ENCODE peak calls at places on chromosomes 6 and 20, in five cellular contexts. I is Calu3, F is MCF 10A, W is tibial artery, X is lung. L is an unnamed sample.

GRCh38 chr6:162965366-162965765 is 237.6 kb downstream of the PACRG start:
- DNase-seq in I (no peak), W (no peak), X (no peak), F (no peak), L (no peak)

GRCh38 chr20:59063358-59064213 is 21.0 kb upstream of the PRELID3B start:
- DNase-seq in X (no peak), I (peak; percentile 36), W (no peak), F (peak; percentile 85), L (no peak)

GRCh38 chr20:6058684-6059295 is 4.9 kb upstream of the LRRN4 start:
- DNase-seq in I (no peak), X (peak; percentile 66), W (no peak), F (no peak), L (no peak)

GRCh38 chr6:125086716-125087115 is 66.9 kb upstream of the TPD52L1 start:
- DNase-seq in X (no peak), I (no peak), W (no peak), F (no peak), L (no peak)

GRCh38 chr6:67606905-67607828 is 1027.9 kb upstream of the ADGRB3 start:
- DNase-seq in W (no peak), F (peak; percentile 55), X (no peak), I (no peak), L (no peak)

GRCh38 chr6:133705071-133705470 is 183.8 kb upstream of the TCF21 start:
- DNase-seq in X (no peak), I (no peak), W (no peak), F (peak; percentile 65), L (no peak)

GRCh38 chr6:170282512-170283158 is 8.2 kb downstream of the DLL1 start:
- DNase-seq in F (no peak), W (no peak), I (no peak), X (no peak), L (no peak)

GRCh38 chr6:47288245-47289090 is 21.2 kb downstream of the TNFRSF21 start:
- DNase-seq in I (no peak), F (no peak), X (no peak), W (no peak), L (peak; percentile 22)

GRCh38 chr20:51541189-51542032 is 1.1 kb downstream of the NFATC2 start:
- DNase-seq in X (peak; percentile 58), F (no peak), I (peak; percentile 56), W (peak; percentile 92), L (peak; percentile 29)

GRCh38 chr20:38855356-38855755 is 49.9 kb downstream of the PPP1R16B start:
- DNase-seq in I (no peak), W (no peak), F (peak; percentile 20), X (no peak), L (no peak)

GRCh38 chr20:12721636-12722035 is 287.1 kb upstream of the SPTLC3 start:
- DNase-seq in F (no peak), I (no peak), X (no peak), W (no peak), L (no peak)

GRCh38 chr6:27157461-27158315 is 89.8 kb upstream of the PRSS16 start:
- DNase-seq in X (peak; percentile 48), W (peak; percentile 81), I (peak; percentile 79), F (peak; percentile 66), L (peak; percentile 71)

GRCh38 chr6:122709922-122710512 is 69.5 kb upstream of the FABP7 start:
- DNase-seq in I (no peak), X (no peak), F (no peak), W (no peak), L (no peak)

GRCh38 chr6:130872250-130873095 is 45.3 kb downstream of the SMLR1 start:
- DNase-seq in W (peak; percentile 73), F (peak; percentile 71), X (peak; percentile 59), I (peak; percentile 78), L (peak; percentile 83)

GRCh38 chr6:167713088-167713475 is 113.6 kb upstream of the AFDN start:
- DNase-seq in W (no peak), I (no peak), F (no peak), X (no peak), L (no peak)

GRCh38 chr6:39881851-39882566 is 52.3 kb downstream of the MOCS1 start:
- DNase-seq in I (no peak), X (no peak), W (peak; percentile 85), F (no peak), L (no peak)

GRCh38 chr6:128676456-128676855 is 156.1 kb upstream of the PTPRK start:
- DNase-seq in I (no peak), F (no peak), X (no peak), W (no peak), L (no peak)

GRCh38 chr20:50189681-50190250 is 864 bp upstream of the CEBPB start:
- DNase-seq in X (peak; percentile 69), F (peak; percentile 23), I (no peak), W (no peak), L (peak; percentile 61)

GRCh38 chr6:106450645-106451044 is 90.1 kb downstream of the CRYBG1 start:
- DNase-seq in I (no peak), W (no peak), X (no peak), F (peak; percentile 21), L (no peak)

GRCh38 chr6:137414599-137414998 is 79.6 kb downstream of the OLIG3 start:
- DNase-seq in I (no peak), F (no peak), W (no peak), X (no peak), L (no peak)

GRCh38 chr6:74282143-74282689 is 586.2 kb downstream of the CD109 start:
- DNase-seq in X (no peak), I (no peak), F (no peak), W (no peak), L (no peak)

GRCh38 chr6:142474446-142475289 is 172.9 kb downstream of the ADGRG6 start:
- DNase-seq in I (peak; percentile 62), F (peak; percentile 72), W (no peak), X (no peak), L (peak; percentile 59)

GRCh38 chr20:25574411-25574810 is 10.9 kb downstream of the NINL start:
- DNase-seq in X (no peak), W (no peak), F (peak; percentile 54), I (peak; percentile 0), L (no peak)

GRCh38 chr6:47405273-47405672 is 72.3 kb upstream of the CD2AP start:
- DNase-seq in W (no peak), F (peak; percentile 4), X (peak; percentile 51), I (peak; percentile 76), L (no peak)

GRCh38 chr20:37297066-37297736 is 7.7 kb downstream of the MANBAL start:
- DNase-seq in X (no peak), F (peak; percentile 46), I (no peak), W (peak; percentile 81), L (no peak)

GRCh38 chr20:57528148-57528547 is 3.2 kb upstream of the CTCFL start:
- DNase-seq in W (no peak), F (no peak), I (no peak), X (no peak), L (no peak)

GRCh38 chr6:15946701-15947390 is 182.0 kb upstream of the MYLIP start:
- DNase-seq in X (no peak), W (no peak), F (no peak), I (no peak), L (no peak)

GRCh38 chr6:162358625-162359024 is 368.9 kb downstream of the PRKN start:
- DNase-seq in I (no peak), W (no peak), F (no peak), X (no peak), L (no peak)

GRCh38 chr6:123925360-123925759 is 121.7 kb downstream of the NKAIN2 start:
- DNase-seq in F (peak; percentile 66), I (no peak), X (no peak), W (no peak), L (no peak)

GRCh38 chr6:46098678-46099077 is 31.1 kb upstream of the ENPP4 start:
- DNase-seq in F (peak; percentile 25), I (peak; percentile 86), W (no peak), X (no peak), L (no peak)

GRCh38 chr6:144331610-144332009 is 46.5 kb downstream of the UTRN start:
- DNase-seq in F (no peak), I (no peak), W (no peak), X (no peak), L (no peak)

GRCh38 chr20:62243906-62244515 is 5.7 kb downstream of the OSBPL2 start:
- DNase-seq in X (no peak), I (no peak), F (no peak), W (no peak), L (no peak)

GRCh38 chr6:12297363-12298016 is 7.3 kb downstream of the EDN1 start:
- DNase-seq in W (no peak), I (no peak), F (no peak), X (no peak), L (no peak)
- TF ChIP-seq CTCF in W (no peak), I (no peak), F (no peak), X (no peak), L (no peak)

DNA sequence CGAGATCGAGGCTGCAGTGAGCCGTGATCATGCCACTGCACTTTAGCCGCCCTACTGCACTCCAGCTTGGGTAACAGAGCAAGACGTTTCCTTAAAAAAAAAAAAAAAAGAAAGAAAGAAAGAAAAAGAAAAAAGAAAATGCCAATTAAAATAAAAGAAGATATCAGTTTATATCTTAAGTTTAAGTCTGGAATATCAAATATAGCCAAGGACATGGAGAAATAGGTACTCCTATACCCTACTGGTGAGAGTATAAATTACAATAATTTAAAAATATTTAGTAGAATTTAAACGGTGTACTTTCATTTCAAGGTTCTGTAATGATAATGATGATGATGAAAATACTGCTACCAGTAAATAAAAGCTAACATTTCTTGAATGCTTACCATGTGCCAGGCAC is 3.8 kb upstream of the TRIM31 start:
- DNase-seq in F (no peak), W (no peak), X (no peak), I (no peak), L (no peak)
- TF ChIP-seq CTCF in F (no peak), W (no peak), X (no peak), I (no peak), L (no peak)

GRCh38 chr6:118720125-118720473 is 68.7 kb upstream of the CEP85L start:
- DNase-seq in W (no peak), I (no peak), F (no peak), X (no peak), L (no peak)

GRCh38 chr6:118722820-118723526 is 71.6 kb upstream of the CEP85L start:
- DNase-seq in I (no peak), F (no peak), W (no peak), X (no peak), L (no peak)

GRCh38 chr6:118724211-118724610 is 72.8 kb upstream of the CEP85L start:
- DNase-seq in X (no peak), W (no peak), I (no peak), F (peak; percentile 38), L (no peak)

GRCh38 chr6:118725944-118726343 is 74.6 kb upstream of the CEP85L start:
- DNase-seq in I (no peak), W (no peak), X (no peak), F (peak; percentile 12), L (no peak)
- TF ChIP-seq CTCF in I (no peak), W (no peak), X (no peak), F (no peak), L (no peak)

GRCh38 chr20:53865905-53866786 is 204.2 kb downstream of the BCAS1 start:
- DNase-seq in X (no peak), W (no peak), F (peak; percentile 44), I (peak; percentile 66), L (peak; percentile 25)
- TF ChIP-seq CTCF in X (no peak), W (no peak), F (no peak), I (no peak), L (no peak)

DNA sequence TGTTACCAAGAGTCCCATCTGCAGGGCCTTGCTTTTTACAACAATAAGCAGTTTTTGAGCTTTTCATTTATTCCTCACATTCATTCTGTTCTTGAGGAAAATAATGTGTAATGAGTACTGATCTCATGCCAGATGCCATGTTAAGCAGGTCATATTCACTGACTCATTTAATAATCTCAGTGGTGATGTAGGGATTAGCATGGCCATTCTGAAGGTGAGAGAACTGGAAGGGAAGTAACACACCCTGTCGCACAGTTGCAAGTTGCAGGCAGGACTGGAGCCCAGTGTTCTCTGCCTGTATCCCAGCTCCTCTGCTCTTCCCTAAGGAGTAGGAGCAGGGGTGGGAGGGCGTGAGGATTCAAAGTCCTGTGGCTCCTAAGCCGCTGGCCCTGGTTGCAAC is 5.6 kb downstream of the PCIF1 start:
- DNase-seq in W (no peak), I (no peak), X (no peak), F (no peak), L (no peak)
- TF ChIP-seq CTCF in W (no peak), I (no peak), X (no peak), F (no peak), L (no peak)

L was measured in nephron progenitor cell.